ENCODE peak calls at places on chromosomes 3 and 15, in nine cellular contexts. Y, E, O, Q, V, P, T, M and L are unnamed samples.

GRCh38 chr3:5806192-5806591 is 618.7 kb downstream of the EDEM1 start:
- DNase-seq in M (no peak), Q (no peak), V (no peak), P (no peak), T (no peak), O (no peak), Y (no peak), E (no peak), L (no peak)

GRCh38 chr3:30643763-30644462 is 37.5 kb downstream of the TGFBR2 start:
- DNase-seq in V (no peak), M (no peak), Y (no peak), P (no peak), O (no peak), Q (no peak), T (no peak), E (no peak), L (no peak)

GRCh38 chr3:165641569-165642310 is 195.5 kb downstream of the BCHE start:
- DNase-seq in E (no peak), M (no peak), P (no peak), T (no peak), Q (no peak), V (no peak), Y (no peak), O (no peak), L (no peak)

GRCh38 chr3:107574650-107575049 is 51.9 kb downstream of the BBX start:
- DNase-seq in Q (peak), E (peak), M (peak), P (peak), T (no peak), O (peak), Y (peak), V (peak), L (peak)

GRCh38 chr3:187695434-187695833 is 6.9 kb downstream of the RTP2 start:
- DNase-seq in P (no peak), Y (no peak), O (no peak), Q (no peak), M (no peak), T (no peak), V (no peak), E (no peak), L (no peak)

GRCh38 chr3:197125601-197126000 is 96.0 kb upstream of the MELTF start:
- DNase-seq in E (no peak), Y (no peak), P (no peak), V (no peak), O (no peak), M (peak), T (no peak), Q (peak), L (no peak)

GRCh38 chr15:95857124-95857757 is 473.3 kb upstream of the NR2F2 start:
- DNase-seq in Y (no peak), P (no peak), T (no peak), V (no peak), E (no peak), Q (peak), M (peak), O (no peak), L (no peak)

GRCh38 chr15:56052389-56053045 is 59.1 kb upstream of the NEDD4 start:
- DNase-seq in E (no peak), T (no peak), Y (no peak), Q (peak), M (peak), V (peak), P (no peak), O (peak), L (peak)

GRCh38 chr3:192063570-192063969 is 602.6 kb downstream of the PYDC2 start:
- DNase-seq in E (no peak), Y (no peak), V (no peak), T (no peak), P (no peak), O (no peak), Q (no peak), M (peak), L (no peak)

GRCh38 chr3:184656991-184657669 is 54.7 kb downstream of the MAGEF1 start:
- DNase-seq in E (no peak), M (peak), O (no peak), P (no peak), T (no peak), Y (no peak), Q (peak), V (no peak), L (peak)

GRCh38 chr15:69225355-69226027 is 65.1 kb downstream of the GLCE start:
- DNase-seq in T (no peak), Q (peak), V (peak), E (no peak), Y (no peak), M (peak), O (peak), P (peak), L (peak)

GRCh38 chr15:27704939-27705514 is 394.1 kb downstream of the OCA2 start:
- DNase-seq in V (no peak), P (no peak), T (no peak), O (no peak), E (no peak), M (no peak), Y (no peak), Q (no peak), L (no peak)

GRCh38 chr3:15326037-15326436 is 6.3 kb downstream of the SH3BP5 start:
- DNase-seq in T (no peak), P (peak), V (no peak), E (no peak), M (no peak), Q (peak), Y (no peak), O (no peak), L (peak)

GRCh38 chr3:60839242-60839641 is 412.0 kb downstream of the FHIT start:
- DNase-seq in Q (peak), O (peak), E (no peak), T (no peak), V (no peak), P (no peak), Y (no peak), M (no peak), L (no peak)

GRCh38 chr3:142281474-142281873 is 56.1 kb upstream of the GK5 start:
- DNase-seq in O (no peak), T (no peak), Q (no peak), E (no peak), M (no peak), V (no peak), Y (no peak), P (no peak), L (no peak)

GRCh38 chr3:79461129-79461792 is 306.5 kb downstream of the ROBO1 start:
- DNase-seq in Q (peak), E (no peak), V (no peak), P (no peak), Y (no peak), M (peak), O (no peak), T (no peak), L (no peak)